ENCODE peak calls at places on chromosomes 7 and 10, in four cellular contexts. O, P, G and W are unnamed samples.

GRCh38 chr10:24882047-24882698 is 70.2 kb downstream of the PRTFDC1 start:
- DNase-seq in O (no peak), P (no peak), G (no peak), W (no peak)

GRCh38 chr10:62327897-62328296 is 46.3 kb upstream of the ZNF365 start:
- DNase-seq in O (no peak), P (no peak), G (no peak), W (no peak)

GRCh38 chr10:122486396-122487080 is 25.2 kb downstream of the HTRA1 start:
- DNase-seq in O (no peak), P (no peak), G (no peak), W (no peak)

GRCh38 chr7:70060298-70061068 is 462.2 kb downstream of the AUTS2 start:
- DNase-seq in O (peak; percentile 23), P (no peak), G (no peak), W (no peak)

GRCh38 chr10:99612167-99612831 is 7.9 kb downstream of the SLC25A28 start:
- DNase-seq in O (peak; percentile 23), P (peak; percentile 77), G (no peak), W (peak; percentile 61)

GRCh38 chr10:132762267-132762666 is 23.7 kb downstream of the NKX6-2 start:
- DNase-seq in O (no peak), P (no peak), G (no peak), W (no peak)

GRCh38 chr10:126337241-126337640 is 51.0 kb downstream of the ADAM12 start:
- DNase-seq in O (no peak), P (no peak), G (no peak), W (no peak)

GRCh38 chr10:91416339-91416868 is 6.3 kb downstream of the HECTD2 start:
- DNase-seq in O (no peak), P (no peak), G (no peak), W (no peak)

GRCh38 chr7:41035788-41036187 is 667.1 kb downstream of the INHBA start:
- DNase-seq in O (no peak), P (no peak), G (no peak), W (no peak)

GRCh38 chr10:80996615-80997193 is 459.0 kb downstream of the SH2D4B start:
- DNase-seq in O (no peak), P (no peak), G (no peak), W (no peak)

GRCh38 chr7:41170466-41170865 is 532.4 kb downstream of the INHBA start:
- DNase-seq in O (no peak), P (no peak), G (no peak), W (no peak)

GRCh38 chr7:158187055-158187770 is 400.4 kb downstream of the PTPRN2 start:
- DNase-seq in O (no peak), P (no peak), G (no peak), W (no peak)

GRCh38 chr7:134899729-134900128 is 86.6 kb upstream of the AGBL3 start:
- DNase-seq in O (no peak), P (no peak), G (no peak), W (no peak)

GRCh38 chr10:82558208-82558607 is 683.2 kb downstream of the NRG3 start:
- DNase-seq in O (no peak), P (no peak), G (no peak), W (no peak)

GRCh38 chr10:34677591-34677990 is 137.5 kb downstream of the PARD3 start:
- DNase-seq in O (no peak), P (peak; percentile 55), G (no peak), W (no peak)

GRCh38 chr10:112231602-112232001 is 48.0 kb upstream of the GPAM start:
- DNase-seq in O (no peak), P (no peak), G (no peak), W (no peak)

GRCh38 chr7:37287093-37287492 is 161.6 kb downstream of the ELMO1 start:
- DNase-seq in O (no peak), P (peak; percentile 36), G (no peak), W (no peak)

GRCh38 chr7:101206665-101207042 is 5.8 kb upstream of the MOGAT3 start:
- DNase-seq in O (no peak), P (no peak), G (no peak), W (no peak)

GRCh38 chr7:2761801-2762497 is 73.9 kb downstream of the AMZ1 start:
- DNase-seq in O (no peak), P (no peak), G (no peak), W (no peak)

GRCh38 chr7:2761131-2761624 is 73.2 kb downstream of the AMZ1 start:
- DNase-seq in O (no peak), P (peak; percentile 76), G (no peak), W (no peak)

GRCh38 chr7:2763607-2764006 is 75.6 kb downstream of the AMZ1 start:
- DNase-seq in O (no peak), P (no peak), G (no peak), W (no peak)

GRCh38 chr7:2760098-2760889 is 72.3 kb downstream of the AMZ1 start:
- DNase-seq in O (peak; percentile 42), P (peak; percentile 85), G (no peak), W (peak; percentile 39)

GRCh38 chr7:2764621-2765020 is 76.6 kb downstream of the AMZ1 start:
- DNase-seq in O (no peak), P (no peak), G (no peak), W (no peak)
- TF ChIP-seq TEAD4 in O (no peak), P (no peak), G (no peak), W (no peak)

GRCh38 chr7:24731313-24731712 is 26.0 kb downstream of the GSDME start:
- DNase-seq in O (no peak), P (no peak), G (no peak), W (no peak)
- TF ChIP-seq TEAD4 in O (no peak), P (no peak), G (no peak), W (no peak)

GRCh38 chr7:18082169-18082568 is 54.5 kb upstream of the PRPS1L1 start:
- DNase-seq in O (no peak), P (no peak), G (no peak), W (no peak)

GRCh38 chr7:18086165-18087030 is 58.8 kb upstream of the PRPS1L1 start:
- DNase-seq in O (peak; percentile 36), P (peak; percentile 59), G (no peak), W (peak; percentile 38)

GRCh38 chr7:18087031-18087686 is 59.5 kb upstream of the PRPS1L1 start:
- DNase-seq in O (peak; percentile 42), P (no peak), G (no peak), W (no peak)

GRCh38 chr7:18087687-18088078 is 60.0 kb upstream of the PRPS1L1 start:
- DNase-seq in O (peak; percentile 34), P (peak; percentile 39), G (no peak), W (no peak)
- TF ChIP-seq TEAD4 in O (no peak), P (no peak), G (no peak), W (no peak)

GRCh38 chr10:22723343-22723779 is 9.0 kb upstream of the PIP4K2A start:
- DNase-seq in O (no peak), P (no peak), G (no peak), W (no peak)
- TF ChIP-seq TEAD4 in O (no peak), P (no peak), G (no peak), W (no peak)

DNA sequence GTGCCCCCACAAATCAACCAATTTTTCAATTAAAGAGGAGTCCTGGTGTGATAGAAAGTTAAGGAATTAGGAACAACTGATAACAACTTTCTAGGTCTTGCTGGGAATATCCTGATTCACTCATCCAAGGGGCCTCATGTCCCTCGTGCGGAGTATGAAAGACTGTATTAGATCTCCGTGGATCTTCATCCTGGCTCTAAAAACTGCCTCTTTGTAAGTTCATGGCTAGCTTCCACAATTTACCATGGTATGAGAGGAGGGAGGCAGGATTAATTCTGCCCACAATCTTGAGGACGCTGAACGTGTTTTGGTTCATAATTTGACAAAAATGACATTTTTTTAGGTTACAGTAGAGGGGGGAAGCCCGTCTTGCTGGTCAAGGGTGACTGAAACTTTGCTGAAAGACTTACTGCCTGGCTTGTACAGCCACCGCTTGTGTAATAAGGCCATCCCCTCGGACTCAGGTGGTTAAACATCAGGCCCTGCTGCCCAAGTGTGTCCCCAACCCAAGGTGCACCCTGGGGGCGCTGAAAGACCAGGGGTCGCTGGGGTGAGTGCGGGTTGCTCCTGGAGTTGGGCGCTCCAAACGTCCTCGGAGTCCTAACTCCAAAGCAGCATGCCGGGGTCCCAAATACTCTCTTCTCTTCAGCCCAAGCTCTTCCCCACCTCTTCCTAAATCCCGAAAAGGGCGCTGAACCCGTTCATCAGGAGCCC is 750 bp downstream of the HIBADH start:
- DNase-seq in O (peak; percentile 30), P (peak; percentile 71), G (no peak), W (peak; percentile 40)
- TF ChIP-seq TEAD4 in O (no peak), P (no peak), G (no peak), W (no peak)

GRCh38 chr10:48215148-48215982 is 59.1 kb downstream of the FRMPD2 start:
- DNase-seq in O (peak; percentile 77), P (peak; percentile 40), G (peak; percentile 34), W (peak; percentile 60)

GRCh38 chr10:48210391-48210790 is 64.1 kb downstream of the FRMPD2 start:
- DNase-seq in O (no peak), P (no peak), G (no peak), W (no peak)

GRCh38 chr10:48214701-48215100 is 59.8 kb downstream of the FRMPD2 start:
- DNase-seq in O (no peak), P (no peak), G (no peak), W (no peak)

GRCh38 chr10:48211777-48212176 is 62.7 kb downstream of the FRMPD2 start:
- DNase-seq in O (no peak), P (no peak), G (no peak), W (no peak)

DNA sequence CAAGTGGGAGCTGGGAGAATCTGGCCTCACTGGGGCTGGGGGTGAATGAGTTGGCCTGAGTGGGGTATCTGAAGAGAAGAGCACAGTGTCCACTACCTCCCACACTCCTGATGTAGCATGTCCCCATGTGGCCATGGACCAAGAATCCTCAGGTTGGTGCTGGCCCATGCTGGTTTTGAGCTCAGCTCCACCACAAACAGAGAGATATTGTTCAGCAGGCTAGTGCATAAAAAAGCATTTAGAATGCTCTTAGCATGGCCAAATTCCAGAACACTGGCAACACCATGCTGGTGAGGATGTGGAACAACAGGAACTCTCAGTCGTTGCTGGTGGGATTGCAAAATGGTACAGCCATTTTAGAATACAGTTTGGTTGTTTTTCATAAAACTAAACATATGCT is 61.4 kb downstream of the FRMPD2 start:
- DNase-seq in O (no peak), P (no peak), G (no peak), W (no peak)
- TF ChIP-seq TEAD4 in O (no peak), P (no peak), G (no peak), W (no peak)

DNA sequence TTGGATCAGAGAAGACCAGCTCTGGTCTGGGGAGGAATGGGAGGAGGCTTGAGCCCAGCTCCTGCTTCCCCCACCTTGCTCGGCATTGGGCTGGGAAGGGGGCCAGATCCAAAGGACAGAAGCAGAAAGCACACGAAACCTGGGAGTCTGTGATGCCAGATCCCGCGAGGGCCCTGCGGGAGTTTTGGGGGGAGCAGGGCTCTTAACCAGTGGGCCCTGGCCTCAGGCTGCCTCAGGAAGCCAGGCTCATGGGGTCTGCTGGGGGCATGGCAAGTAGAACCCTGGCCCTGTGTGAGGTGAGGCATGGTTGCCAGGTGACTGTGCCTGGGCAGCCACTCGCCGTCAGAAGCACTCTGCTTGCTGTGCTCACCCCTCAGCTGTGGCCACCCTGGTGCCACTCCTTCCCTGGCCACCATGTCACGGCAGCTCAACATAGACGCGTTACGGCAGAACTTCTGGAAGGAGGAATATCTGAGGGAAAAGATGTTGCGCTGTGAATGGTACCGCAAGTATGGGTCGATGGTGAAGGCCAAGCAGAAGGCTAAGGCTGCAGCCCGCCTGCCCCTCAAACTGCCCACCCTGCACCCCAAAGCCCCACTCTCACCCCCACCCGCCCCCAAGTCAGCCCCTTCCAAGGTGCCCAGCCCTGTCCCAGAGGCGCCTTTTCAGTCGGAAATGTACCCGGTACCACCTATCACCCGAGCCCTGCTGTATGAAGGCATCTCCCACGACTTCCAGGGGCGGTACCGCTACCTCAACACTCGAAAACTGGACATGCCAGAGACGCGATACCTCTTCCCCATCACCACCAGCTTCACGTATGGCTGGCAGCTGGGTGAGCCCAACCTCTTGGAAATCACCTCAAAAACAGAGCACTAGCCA is 3.6 kb downstream of the ATP6V1F start:
- DNase-seq in O (no peak), P (no peak), G (no peak), W (no peak)
- TF ChIP-seq TEAD4 in O (no peak), P (no peak), G (no peak), W (no peak)